ENCODE peak calls at places on chromosomes 7 and 10, in eight cellular contexts. W is spleen, Y is cardiac fibroblast, Q is dorsolateral prefrontal cortex, V is fibroblast of lung, A is GM12865, P is foreskin fibroblast, X is GM23338. S is an unnamed sample.

GRCh38 chr7:22653981-22654380 is 73.0 kb upstream of the IL6 start:
- DNase-seq in P (no peak), Q (no peak), A (no peak), W (no peak), V (no peak), X (no peak), Y (peak), S (no peak)

GRCh38 chr7:141587304-141587703 is 36.1 kb downstream of the AGK start:
- DNase-seq in W (no peak), Q (no peak), V (no peak), A (no peak), X (no peak), P (no peak), Y (no peak), S (no peak)

GRCh38 chr7:132381742-132382472 is 194.4 kb downstream of the PLXNA4 start:
- DNase-seq in X (no peak), V (no peak), Q (no peak), A (no peak), W (peak), Y (peak), P (no peak), S (no peak)

GRCh38 chr7:98420966-98421612 is 20.2 kb upstream of the BAIAP2L1 start:
- DNase-seq in W (peak), X (peak), Y (peak), A (peak), V (peak), P (no peak), Q (peak), S (no peak)

GRCh38 chr7:18792866-18793595 is 297.5 kb downstream of the HDAC9 start:
- DNase-seq in Q (no peak), P (no peak), W (no peak), X (no peak), V (peak), A (no peak), Y (peak), S (peak)

GRCh38 chr7:631291-631711 is 95.2 kb upstream of the DNAAF5 start:
- DNase-seq in Y (no peak), V (no peak), P (no peak), W (peak), A (no peak), Q (peak), X (no peak), S (no peak)

GRCh38 chr10:11930342-11930978 is 107.3 kb downstream of the PROSER2 start:
- DNase-seq in Y (peak), V (no peak), W (no peak), P (no peak), Q (no peak), A (no peak), X (no peak), S (no peak)

GRCh38 chr7:72099784-72100183 is 312.4 kb downstream of the CALN1 start:
- DNase-seq in X (no peak), V (no peak), A (no peak), W (no peak), P (no peak), Y (no peak), Q (no peak), S (peak)

GRCh38 chr10:93710333-93710909 is 8.0 kb upstream of the FRA10AC1 start:
- DNase-seq in X (no peak), W (no peak), V (no peak), Y (no peak), A (no peak), P (no peak), Q (no peak), S (no peak)

GRCh38 chr7:138935438-138936079 is 45.6 kb downstream of the KIAA1549 start:
- DNase-seq in V (peak), W (no peak), Q (peak), X (no peak), A (no peak), P (peak), Y (peak), S (peak)

GRCh38 chr7:90033850-90034249 is 120.4 kb upstream of the STEAP1 start:
- DNase-seq in Q (no peak), Y (no peak), V (no peak), W (no peak), A (no peak), P (no peak), X (no peak), S (no peak)

GRCh38 chr10:43610636-43611035 is 4.4 kb downstream of the ZNF485 start:
- DNase-seq in X (no peak), Y (no peak), P (peak), W (no peak), Q (no peak), A (no peak), V (no peak), S (peak)

GRCh38 chr7:7505936-7506335 is 29.7 kb downstream of the COL28A1 start:
- DNase-seq in X (no peak), W (no peak), Q (no peak), Y (no peak), P (no peak), V (no peak), A (no peak), S (no peak)

GRCh38 chr7:128812514-128813168 is 17.6 kb upstream of the FLNC start:
- DNase-seq in Y (peak), V (no peak), A (no peak), X (no peak), P (no peak), Q (peak), W (peak), S (no peak)

GRCh38 chr7:129213828-129214227 is 11.0 kb upstream of the AHCYL2 start:
- DNase-seq in A (peak), Y (no peak), V (no peak), X (peak), P (no peak), Q (no peak), W (no peak), S (no peak)

GRCh38 chr7:12951397-12951801 is 264.0 kb downstream of the ARL4A start:
- DNase-seq in V (peak), X (no peak), Q (no peak), P (peak), W (no peak), A (no peak), Y (peak), S (peak)

GRCh38 chr10:62354941-62355340 is 19.2 kb upstream of the ZNF365 start:
- DNase-seq in Q (no peak), Y (no peak), P (peak), V (peak), A (no peak), W (no peak), X (no peak), S (peak)

GRCh38 chr7:108408294-108409004 is 47.8 kb downstream of the NRCAM start:
- DNase-seq in Q (no peak), V (peak), W (no peak), X (no peak), A (no peak), P (no peak), Y (no peak), S (no peak)

GRCh38 chr7:149821191-149822148 is 16.7 kb upstream of the ZNF862 start:
- DNase-seq in P (no peak), A (no peak), W (peak), Q (no peak), Y (no peak), V (no peak), X (no peak), S (no peak)

GRCh38 chr10:126264089-126265018 is 123.9 kb downstream of the ADAM12 start:
- DNase-seq in A (no peak), V (no peak), X (no peak), Q (no peak), Y (no peak), W (no peak), P (no peak), S (no peak)

GRCh38 chr7:124718032-124718766 is 47.4 kb downstream of the GPR37 start:
- DNase-seq in P (no peak), X (peak), Q (no peak), W (no peak), V (peak), Y (no peak), A (peak), S (no peak)

GRCh38 chr10:114881916-114882315 is 56.1 kb upstream of the TRUB1 start:
- DNase-seq in P (no peak), Y (no peak), W (no peak), A (no peak), Q (no peak), X (no peak), V (no peak), S (no peak)

GRCh38 chr7:110870926-110871325 is 220.0 kb upstream of the LRRN3 start:
- DNase-seq in P (no peak), V (no peak), Y (no peak), W (no peak), X (peak), Q (no peak), A (no peak), S (no peak)

GRCh38 chr10:133451346-133451745 is 2.4 kb upstream of the SCART1 start:
- DNase-seq in Q (no peak), V (no peak), W (no peak), X (no peak), P (no peak), A (no peak), Y (no peak), S (no peak)

GRCh38 chr10:75294518-75294865 is 58.7 kb upstream of the COMTD1 start:
- DNase-seq in W (peak), A (no peak), Q (no peak), Y (no peak), V (peak), P (no peak), X (peak), S (no peak)

GRCh38 chr10:104680467-104681401 is 39.6 kb downstream of the SORCS3 start:
- DNase-seq in Q (peak), X (peak), Y (no peak), A (no peak), V (no peak), P (no peak), W (no peak), S (no peak)

GRCh38 chr7:148515237-148515636 is 75.3 kb upstream of the C7orf33 start:
- DNase-seq in Q (no peak), X (no peak), W (no peak), V (no peak), Y (no peak), A (no peak), P (no peak), S (no peak)

GRCh38 chr10:81820418-81820817 is 54.6 kb upstream of the NRG3 start:
- DNase-seq in X (peak), Y (no peak), P (no peak), V (no peak), Q (no peak), A (no peak), W (no peak), S (no peak)

GRCh38 chr7:151410405-151411390 is 860 bp upstream of the WDR86 start:
- DNase-seq in X (peak), V (peak), Y (peak), A (no peak), W (peak), P (no peak), Q (no peak), S (no peak)

GRCh38 chr10:123156091-123156490 is 1.9 kb downstream of the BUB3 start:
- DNase-seq in A (no peak), Q (no peak), V (no peak), X (no peak), P (peak), W (no peak), Y (peak), S (peak)

GRCh38 chr7:137992738-137993394 is 9.0 kb downstream of the CREB3L2 start:
- DNase-seq in V (peak), A (peak), Y (peak), W (no peak), X (no peak), Q (no peak), P (peak), S (peak)

GRCh38 chr10:33240931-33241330 is 93.5 kb downstream of the NRP1 start:
- DNase-seq in A (no peak), X (no peak), V (peak), Y (peak), Q (no peak), P (peak), W (no peak), S (peak)

GRCh38 chr10:91700788-91701444 is 68.0 kb upstream of the PPP1R3C start:
- DNase-seq in Q (no peak), X (no peak), P (peak), Y (peak), A (no peak), V (peak), W (no peak), S (peak)

GRCh38 chr10:4024846-4025245 is 239.8 kb upstream of the KLF6 start:
- DNase-seq in A (no peak), W (no peak), P (no peak), V (no peak), X (no peak), Y (peak), Q (no peak), S (no peak)

GRCh38 chr7:149171894-149172533 is 23.3 kb upstream of the ZNF282 start:
- DNase-seq in V (no peak), Q (no peak), W (no peak), P (no peak), Y (no peak), A (no peak), X (no peak), S (no peak)

GRCh38 chr7:142498364-142498763 is 240.5 kb upstream of the PRSS58 start:
- DNase-seq in X (no peak), V (peak), W (no peak), P (no peak), A (no peak), Q (no peak), Y (no peak), S (no peak)

GRCh38 chr7:138460649-138461607 is 869 bp downstream of the TRIM24 start:
- DNase-seq in Y (peak), P (peak), X (peak), Q (peak), A (peak), W (no peak), V (peak), S (peak)

GRCh38 chr7:143305423-143306070 is 10.4 kb upstream of the CLCN1 start:
- DNase-seq in W (peak), A (peak), V (peak), Q (peak), X (peak), P (no peak), Y (peak), S (peak)

DNA sequence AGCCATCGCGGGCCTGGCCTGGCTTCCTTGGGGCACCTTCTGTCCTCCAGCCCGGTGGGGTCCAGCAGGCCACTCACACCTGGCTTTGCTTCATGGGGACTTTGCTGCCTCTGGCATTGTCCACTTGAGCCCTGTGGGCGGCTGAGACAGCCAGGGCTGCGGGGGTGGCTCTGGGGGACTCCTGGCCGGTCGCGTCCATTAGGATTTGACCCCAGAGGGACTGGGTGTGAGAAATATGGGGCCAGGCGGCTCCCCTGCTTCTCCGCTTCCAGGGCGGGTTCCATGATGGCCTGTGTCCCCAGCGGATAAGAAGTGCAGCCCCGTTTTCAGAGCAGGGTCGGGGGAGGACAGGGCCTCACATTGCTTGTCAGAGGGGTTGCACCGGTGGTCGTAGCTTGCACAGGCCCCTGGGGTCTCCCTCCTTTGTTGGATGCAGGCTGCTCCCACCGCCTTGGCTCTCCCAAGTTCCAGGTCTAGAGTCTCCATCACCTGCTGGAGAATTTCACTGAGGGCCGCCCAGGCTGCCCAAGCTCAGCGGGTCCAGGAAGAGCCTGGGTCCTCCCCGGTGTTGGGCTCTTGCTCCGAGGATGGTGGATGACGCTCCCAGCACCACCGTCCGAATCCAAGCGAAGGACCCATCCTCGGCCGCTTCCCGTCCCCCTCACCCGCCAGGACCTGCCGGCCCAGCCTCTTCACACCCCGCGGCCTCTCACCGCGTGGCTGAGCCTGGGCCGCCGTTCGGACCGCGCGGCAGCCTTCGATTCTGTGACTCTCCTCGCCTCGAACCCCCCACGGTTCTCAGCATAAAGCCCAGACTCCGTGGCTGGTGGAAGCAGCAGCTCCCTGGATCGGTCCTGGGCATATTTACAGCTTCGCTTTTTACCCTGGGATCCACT is 140.1 kb downstream of the DYNC2I1 start:
- DNase-seq in W (no peak), A (no peak), X (peak), Q (no peak), V (no peak), P (no peak), Y (no peak), S (no peak)
- H3K4me3 ChIP-seq in W (peak), A (no peak), X (peak), Q (peak), V (no peak), P (no peak), Y (no peak), S (no peak)

GRCh38 chr10:27500886-27501285 is 3.2 kb upstream of the RAB18 start:
- DNase-seq in Y (no peak), X (no peak), V (no peak), Q (no peak), P (no peak), A (no peak), W (no peak), S (no peak)

GRCh38 chr10:27506280-27506679 is 2.2 kb downstream of the RAB18 start:
- DNase-seq in P (no peak), Y (no peak), W (no peak), V (no peak), A (no peak), Q (no peak), X (no peak), S (no peak)

GRCh38 chr10:27504897-27505457 is 873 bp downstream of the RAB18 start:
- DNase-seq in Q (no peak), W (no peak), A (no peak), P (no peak), V (peak), X (no peak), Y (peak), S (peak)

GRCh38 chr10:27503498-27504006 is 552 bp upstream of the RAB18 start:
- DNase-seq in X (no peak), V (no peak), W (no peak), P (no peak), A (no peak), Q (no peak), Y (no peak), S (no peak)

GRCh38 chr10:27504007-27504890 is at the start of gene RAB18:
- DNase-seq in Y (peak), V (peak), A (peak), P (peak), Q (peak), W (peak), X (peak), S (peak)
- TF ChIP-seq CTCF in Y (peak), V (peak), A (no peak), P (no peak), Q (peak), W (peak), X (no peak), S (peak)

GRCh38 chr10:7117177-7117799 is 293.5 kb downstream of the SFMBT2 start:
- DNase-seq in A (no peak), V (no peak), X (no peak), W (no peak), P (no peak), Q (no peak), Y (no peak), S (no peak)
- H3K4me3 ChIP-seq in A (no peak), V (no peak), X (no peak), W (no peak), P (no peak), Q (peak), Y (no peak), S (no peak)

GRCh38 chr7:81445462-81445861 is 324.4 kb downstream of the HGF start:
- DNase-seq in A (no peak), W (no peak), X (no peak), Q (no peak), P (no peak), Y (no peak), V (no peak), S (no peak)

GRCh38 chr7:81446212-81446611 is 323.6 kb downstream of the HGF start:
- DNase-seq in V (no peak), Y (no peak), X (no peak), P (no peak), W (no peak), A (no peak), Q (no peak), S (no peak)

GRCh38 chr7:81441750-81442149 is 328.1 kb downstream of the HGF start:
- DNase-seq in W (no peak), P (no peak), A (no peak), V (no peak), Y (no peak), X (no peak), Q (no peak), S (no peak)

GRCh38 chr7:81449105-81449504 is 320.7 kb downstream of the HGF start:
- DNase-seq in P (no peak), Q (no peak), Y (no peak), V (no peak), W (no peak), X (no peak), A (no peak), S (no peak)

GRCh38 chr7:81447351-81447952 is 322.4 kb downstream of the HGF start:
- DNase-seq in Q (no peak), A (peak), Y (peak), P (peak), W (no peak), V (peak), X (peak), S (peak)
- TF ChIP-seq CTCF in Q (peak), A (no peak), Y (peak), P (peak), W (no peak), V (peak), X (peak), S (peak)

GRCh38 chr7:47149208-47149864 is 432.6 kb downstream of the TNS3 start:
- DNase-seq in A (peak), Y (no peak), X (no peak), Q (no peak), P (no peak), W (no peak), V (no peak), S (no peak)

GRCh38 chr7:47149971-47150370 is 431.9 kb downstream of the TNS3 start:
- DNase-seq in X (no peak), W (no peak), V (no peak), Y (no peak), Q (no peak), P (no peak), A (no peak), S (no peak)

GRCh38 chr7:47147213-47147631 is 434.7 kb downstream of the TNS3 start:
- DNase-seq in X (no peak), V (no peak), A (no peak), Q (no peak), P (no peak), Y (peak), W (no peak), S (peak)

GRCh38 chr7:47150497-47151260 is 431.2 kb downstream of the TNS3 start:
- DNase-seq in V (no peak), Q (no peak), W (no peak), A (no peak), X (no peak), P (peak), Y (no peak), S (no peak)

DNA sequence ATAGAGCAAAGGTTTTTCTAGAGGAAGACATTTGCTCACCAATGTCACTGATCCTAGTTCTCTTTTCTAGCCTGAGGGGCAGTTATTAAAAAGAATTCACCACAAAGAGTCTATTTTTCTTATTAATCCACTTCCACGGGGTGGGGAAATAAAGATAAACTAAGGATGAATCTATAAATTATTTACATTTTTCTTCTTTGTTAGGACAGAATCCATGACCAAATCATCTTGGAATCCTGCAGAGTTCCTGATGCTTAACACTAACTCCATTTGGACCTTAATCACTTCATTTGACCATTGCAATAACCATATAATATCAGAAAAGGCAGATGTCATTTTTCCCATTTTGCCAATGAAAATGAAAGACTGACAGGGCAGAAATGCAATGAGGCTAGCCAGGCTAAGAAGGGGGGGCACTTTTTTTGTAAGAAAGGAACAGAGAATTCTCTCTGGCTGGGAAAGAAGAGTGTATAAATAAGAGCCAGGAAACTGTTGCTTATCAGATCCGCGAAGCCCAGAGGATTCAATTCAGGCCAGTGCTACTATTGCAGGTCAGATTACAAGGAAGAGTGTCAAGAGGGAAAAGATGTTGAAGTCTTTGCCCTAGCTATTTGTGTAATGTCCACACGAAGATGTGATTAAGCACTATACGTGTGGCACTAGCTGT is 433.2 kb downstream of the TNS3 start:
- DNase-seq in Q (no peak), P (no peak), A (no peak), V (peak), X (no peak), W (no peak), Y (peak), S (no peak)
- H3K4me3 ChIP-seq in Q (no peak), P (no peak), A (no peak), V (no peak), X (no peak), W (no peak), Y (no peak), S (no peak)